ENCODE peak calls at places on chromosomes 12 and 14, in five cellular contexts. H is A549, R is astrocyte, X is endothelial cell, V is lung. C is an unnamed sample.

GRCh38 chr12:113861708-113862312 is 104.3 kb downstream of the RBM19 start:
- DNase-seq in H (no peak), R (peak; percentile 18), X (no peak), V (no peak), C (peak; percentile 43)

GRCh38 chr12:51183816-51184215 is 10.9 kb upstream of the TFCP2 start:
- DNase-seq in H (no peak), R (peak; percentile 26), X (no peak), V (no peak), C (no peak)

GRCh38 chr14:39265741-39266588 is 32.2 kb downstream of the MIA2 start:
- DNase-seq in H (no peak), R (peak; percentile 50), X (no peak), V (no peak), C (no peak)

GRCh38 chr12:125201940-125202339 is 136.7 kb downstream of the AACS start:
- DNase-seq in H (no peak), R (no peak), X (no peak), V (no peak), C (no peak)

GRCh38 chr14:98890556-98891340 is 381.2 kb downstream of the BCL11B start:
- DNase-seq in H (no peak), R (no peak), X (no peak), V (no peak), C (no peak)

GRCh38 chr12:116277393-116278258 is at the start of gene MED13L:
- DNase-seq in H (peak; percentile 91), R (peak; percentile 59), X (peak; percentile 96), V (peak; percentile 87), C (peak; percentile 97)

GRCh38 chr12:66329941-66330340 is 27.6 kb downstream of the HELB start:
- DNase-seq in H (no peak), R (peak; percentile 74), X (no peak), V (no peak), C (no peak)

GRCh38 chr12:19946549-19946948 is 421.8 kb upstream of the PDE3A start:
- DNase-seq in H (peak; percentile 82), R (peak; percentile 99), X (no peak), V (no peak), C (no peak)

GRCh38 chr12:78977463-78977862 is 112.9 kb downstream of the SYT1 start:
- DNase-seq in H (peak; percentile 26), R (peak; percentile 7), X (no peak), V (no peak), C (no peak)

GRCh38 chr12:121580959-121581680 is at the start of gene KDM2B:
- DNase-seq in H (no peak), R (peak; percentile 50), X (peak; percentile 43), V (no peak), C (no peak)

GRCh38 chr12:25977047-25977446 is 18.6 kb downstream of the RASSF8 start:
- DNase-seq in H (no peak), R (peak; percentile 97), X (no peak), V (no peak), C (no peak)

GRCh38 chr12:6540181-6540877 is 6.0 kb downstream of the GAPDH start:
- DNase-seq in H (peak; percentile 91), R (peak; percentile 89), X (peak; percentile 53), V (peak; percentile 87), C (peak; percentile 66)

GRCh38 chr12:95642583-95642982 is 91.3 kb upstream of the USP44 start:
- DNase-seq in H (peak; percentile 32), R (no peak), X (no peak), V (no peak), C (no peak)

GRCh38 chr14:43647302-43647701 is 859.8 kb downstream of the FSCB start:
- DNase-seq in H (peak; percentile 4), R (no peak), X (no peak), V (no peak), C (no peak)
- TF ChIP-seq CTCF in H (no peak), R (no peak), X (no peak), V (no peak), C (no peak)

GRCh38 chr14:94355191-94355794 is 32.2 kb upstream of the SERPINA6 start:
- DNase-seq in H (peak; percentile 61), R (peak; percentile 36), X (peak; percentile 22), V (peak; percentile 65), C (peak; percentile 13)
- TF ChIP-seq CTCF in H (peak; percentile 43), R (peak; percentile 27), X (no peak), V (peak; percentile 30), C (no peak)

DNA sequence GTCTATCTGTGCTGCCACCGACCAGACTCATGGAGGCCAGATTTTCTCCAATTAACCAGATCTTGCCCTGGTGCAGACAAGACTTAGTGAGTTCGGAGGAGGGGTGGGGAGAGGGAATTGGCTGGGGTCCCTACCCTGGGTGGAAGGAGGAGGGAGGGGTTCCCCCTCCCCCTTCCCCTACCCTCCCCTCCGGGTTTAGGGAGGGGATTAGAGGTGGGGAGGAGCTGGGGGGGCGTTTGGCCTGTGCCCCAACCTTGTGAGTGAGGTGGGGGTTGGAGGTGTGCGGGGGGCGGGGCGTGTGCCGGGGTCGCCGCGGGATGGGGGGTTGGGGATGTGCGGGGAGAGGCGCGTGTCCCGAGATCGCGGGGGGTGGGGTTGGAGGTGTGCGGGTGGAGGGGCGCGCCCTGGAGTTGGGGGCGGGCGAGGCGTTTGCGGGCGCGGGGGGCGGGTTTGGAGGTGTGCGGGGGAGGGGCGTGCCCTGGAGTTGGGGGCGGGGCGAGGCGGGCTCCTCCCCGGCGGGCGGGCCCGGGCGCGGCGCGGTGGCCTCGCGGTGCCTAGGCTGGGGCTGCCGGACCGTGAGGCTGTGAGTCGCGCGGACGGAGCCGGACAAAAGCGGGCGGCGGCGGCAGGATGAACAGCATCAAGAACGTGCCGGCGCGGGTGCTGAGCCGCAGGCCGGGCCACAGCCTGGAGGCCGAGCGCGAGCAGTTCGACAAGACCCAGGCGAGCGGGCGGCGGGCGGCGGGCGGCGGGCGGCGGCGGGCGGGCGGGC is at the start of gene HIP1R:
- DNase-seq in H (peak; percentile 49), R (no peak), X (peak; percentile 63), V (no peak), C (peak; percentile 83)
- TF ChIP-seq CTCF in H (no peak), R (no peak), X (no peak), V (no peak), C (no peak)

GRCh38 chr14:59425322-59425945 is 39.7 kb downstream of the GPR135 start:
- DNase-seq in H (no peak), R (no peak), X (no peak), V (no peak), C (no peak)
- TF ChIP-seq CTCF in H (no peak), R (no peak), X (no peak), V (no peak), C (no peak)

GRCh38 chr14:106490442-106490841 is 964.1 kb downstream of the TMEM121 start:
- DNase-seq in H (no peak), R (no peak), X (no peak), V (no peak), C (no peak)

GRCh38 chr14:106488293-106488692 is 961.9 kb downstream of the TMEM121 start:
- DNase-seq in H (no peak), R (no peak), X (no peak), V (no peak), C (no peak)

GRCh38 chr14:106489112-106489881 is 962.9 kb downstream of the TMEM121 start:
- DNase-seq in H (no peak), R (no peak), X (no peak), V (no peak), C (no peak)

GRCh38 chr14:106493962-106494823 is 967.8 kb downstream of the TMEM121 start:
- DNase-seq in H (no peak), R (no peak), X (no peak), V (no peak), C (no peak)

DNA sequence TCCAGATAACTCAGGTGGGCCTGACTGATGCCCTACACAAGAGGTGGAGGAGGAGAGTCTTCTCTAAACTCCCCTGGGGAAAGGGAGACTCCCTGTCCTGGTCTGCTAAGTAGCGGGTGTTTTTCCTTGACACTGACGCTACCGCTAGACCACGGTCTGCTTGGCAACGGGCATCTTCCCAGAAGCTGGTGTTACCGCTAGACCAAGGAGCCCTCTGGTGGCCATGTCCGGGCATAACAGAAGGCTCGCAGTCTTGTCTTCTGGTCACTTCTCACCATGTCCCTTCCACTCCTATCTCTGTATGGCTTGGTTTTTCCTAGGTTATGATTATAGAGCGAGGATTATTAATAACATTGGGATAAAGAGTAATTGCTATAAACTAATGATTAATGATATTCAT is 965.5 kb downstream of the TMEM121 start:
- DNase-seq in H (peak; percentile 50), R (no peak), X (no peak), V (no peak), C (no peak)
- TF ChIP-seq CTCF in H (peak; percentile 11), R (no peak), X (peak; percentile 17), V (no peak), C (peak; percentile 28)

GRCh38 chr12:90905691-90906370 is 49.1 kb downstream of the CCER1 start:
- DNase-seq in H (no peak), R (peak; percentile 47), X (no peak), V (no peak), C (no peak)

GRCh38 chr12:90908465-90908864 is 46.5 kb downstream of the CCER1 start:
- DNase-seq in H (peak; percentile 10), R (peak; percentile 90), X (no peak), V (no peak), C (no peak)

GRCh38 chr12:90910958-90911357 is 44.0 kb downstream of the CCER1 start:
- DNase-seq in H (no peak), R (peak; percentile 12), X (no peak), V (no peak), C (no peak)

DNA sequence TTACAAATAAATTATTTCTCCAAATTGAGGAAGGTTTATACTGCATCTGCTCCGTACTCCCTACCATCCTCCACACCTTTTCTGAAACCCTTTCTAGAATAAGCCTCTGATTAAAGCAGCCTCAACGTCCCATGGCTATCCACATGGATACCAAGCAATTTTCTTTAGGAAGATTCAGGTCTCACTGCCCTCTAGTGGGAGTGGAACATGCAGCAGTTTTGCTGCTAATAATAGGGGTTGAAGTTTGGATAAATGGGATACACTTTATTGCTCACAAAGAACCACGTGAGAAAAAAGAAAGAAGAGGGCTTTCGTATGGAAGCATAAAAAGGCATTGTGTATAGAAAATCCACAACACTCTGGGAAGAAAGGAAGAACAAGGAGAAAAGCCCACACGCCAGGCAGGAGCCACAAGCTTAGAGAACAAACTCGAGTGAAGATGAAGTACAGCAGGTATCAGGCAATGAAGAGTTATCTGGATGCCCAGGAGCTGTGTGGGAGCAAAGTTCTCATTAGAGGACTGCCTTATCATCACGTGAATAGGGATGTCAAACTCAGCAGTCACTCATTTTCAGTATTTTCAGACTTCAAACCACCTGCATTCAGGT is 45.8 kb downstream of the CCER1 start:
- DNase-seq in H (peak; percentile 59), R (peak; percentile 47), X (peak; percentile 47), V (no peak), C (no peak)
- TF ChIP-seq CTCF in H (peak; percentile 64), R (peak; percentile 91), X (peak; percentile 79), V (no peak), C (peak; percentile 55)

C was measured in GM10248.